ENCODE peak calls at places on chromosomes 16 and 17, in ten cellular contexts. S, M, O, Y, L, D, H, T, P and Q are unnamed samples.

GRCh38 chr16:75071621-75072020 is 45.0 kb downstream of the LDHD start:
- DNase-seq in P (no peak), L (no peak), O (no peak), S (no peak), M (no peak), D (no peak), Y (no peak), H (no peak), T (no peak), Q (no peak)

GRCh38 chr16:47503936-47504335 is 42.8 kb downstream of the PHKB start:
- DNase-seq in H (peak; percentile 12), D (no peak), L (no peak), O (no peak), P (no peak), T (no peak), M (no peak), Y (no peak), S (peak; percentile 43), Q (no peak)

GRCh38 chr17:57672971-57673370 is 72.1 kb downstream of the CCDC182 start:
- DNase-seq in P (no peak), D (no peak), T (no peak), H (no peak), Y (no peak), L (no peak), S (no peak), O (no peak), M (no peak), Q (no peak)

GRCh38 chr17:15269690-15270089 is 4.6 kb upstream of the PMP22 start:
- DNase-seq in D (peak; percentile 78), O (no peak), Y (no peak), S (no peak), M (no peak), P (no peak), T (no peak), L (peak; percentile 25), H (no peak), Q (no peak)

GRCh38 chr17:38469875-38470274 is 41.6 kb downstream of the ARHGAP23 start:
- DNase-seq in T (peak; percentile 62), Y (no peak), L (peak; percentile 84), D (peak; percentile 81), S (no peak), H (peak; percentile 68), M (no peak), O (no peak), P (no peak), Q (no peak)

GRCh38 chr17:48160177-48160967 is 52.8 kb downstream of the SNX11 start:
- DNase-seq in Y (no peak), P (no peak), M (no peak), T (no peak), O (no peak), L (peak; percentile 70), S (no peak), H (no peak), D (no peak), Q (no peak)

GRCh38 chr17:11178576-11178975 is 62.4 kb upstream of the SHISA6 start:
- DNase-seq in D (no peak), T (no peak), Y (no peak), H (no peak), S (no peak), P (no peak), M (no peak), L (peak; percentile 71), O (no peak), Q (no peak)

GRCh38 chr16:85152414-85153030 is 40.2 kb upstream of the CIBAR2 start:
- DNase-seq in D (no peak), O (no peak), M (no peak), L (no peak), H (no peak), P (no peak), T (no peak), Y (no peak), S (no peak), Q (peak; percentile 64)

GRCh38 chr17:72724375-72724774 is 368.1 kb downstream of the SLC39A11 start:
- DNase-seq in T (no peak), M (no peak), O (no peak), S (no peak), L (no peak), H (peak; percentile 39), D (peak; percentile 19), Y (no peak), P (no peak), Q (no peak)

GRCh38 chr16:85055503-85056210 is 28.1 kb downstream of the KIAA0513 start:
- DNase-seq in L (peak; percentile 38), T (peak; percentile 22), O (no peak), S (peak; percentile 69), P (peak; percentile 45), H (peak; percentile 42), D (peak; percentile 87), Y (no peak), M (no peak), Q (no peak)

GRCh38 chr16:49587511-49587910 is 213.9 kb downstream of the C16orf78 start:
- DNase-seq in Y (no peak), D (no peak), M (no peak), S (no peak), L (no peak), H (no peak), P (no peak), T (no peak), O (no peak), Q (no peak)